ENCODE peak calls at places on chromosomes 6 and 20, in four cellular contexts. One of them, this sample, is unnamed. For H3K27me3, the result is how much of the 10 kb centered on the place peaks cover.

GRCh38 chr6:88982720-88983119 is 19.3 kb upstream of the RNGTT start:
- DNase-seq in hepatocyte: peak
- DNase-seq in A673: peak
- DNase-seq in GM23248: peak
- DNase-seq in this sample: peak

GRCh38 chr6:143949535-143949934 is 58.5 kb downstream of the PLAGL1 start:
- DNase-seq in hepatocyte: no peak
- DNase-seq in A673: no peak
- DNase-seq in GM23248: no peak
- DNase-seq in this sample: no peak

GRCh38 chr20:52410182-52410647 is 218.6 kb upstream of the ZFP64 start:
- DNase-seq in hepatocyte: peak
- DNase-seq in A673: no peak
- DNase-seq in GM23248: peak
- DNase-seq in this sample: no peak

GRCh38 chr6:82909551-82909950 is 156.1 kb downstream of the UBE3D start:
- DNase-seq in hepatocyte: no peak
- DNase-seq in A673: no peak
- DNase-seq in GM23248: peak
- DNase-seq in this sample: no peak

GRCh38 chr20:53939554-53940355 is 130.6 kb downstream of the BCAS1 start:
- DNase-seq in hepatocyte: peak
- DNase-seq in A673: peak
- DNase-seq in GM23248: peak
- DNase-seq in this sample: peak

GRCh38 chr6:74597266-74597665 is 608.6 kb downstream of the COL12A1 start:
- DNase-seq in GM23248: peak
- DNase-seq in A673: peak
- DNase-seq in hepatocyte: no peak
- DNase-seq in this sample: no peak

GRCh38 chr20:37343212-37343993 is 2.5 kb upstream of the SRC start:
- DNase-seq in A673: no peak
- DNase-seq in hepatocyte: no peak
- DNase-seq in GM23248: no peak
- DNase-seq in this sample: no peak

GRCh38 chr20:24662756-24663399 is 193.4 kb downstream of the SYNDIG1 start:
- DNase-seq in GM23248: peak
- DNase-seq in hepatocyte: no peak
- DNase-seq in A673: no peak
- DNase-seq in this sample: no peak

GRCh38 chr6:147017153-147017552 is 187.1 kb upstream of the STXBP5 start:
- DNase-seq in A673: no peak
- DNase-seq in hepatocyte: no peak
- DNase-seq in GM23248: no peak
- DNase-seq in this sample: no peak

GRCh38 chr6:110681543-110682459 is 133.5 kb downstream of the CDK19 start:
- DNase-seq in hepatocyte: peak
- DNase-seq in GM23248: peak
- DNase-seq in A673: no peak
- DNase-seq in this sample: no peak

GRCh38 chr20:35663813-35664543 is 722 bp downstream of the CPNE1 start:
- DNase-seq in GM23248: peak
- DNase-seq in A673: peak
- DNase-seq in hepatocyte: peak
- DNase-seq in this sample: peak

GRCh38 chr6:24692851-24693592 is 25.9 kb downstream of the C6orf62 start:
- DNase-seq in A673: no peak
- DNase-seq in hepatocyte: no peak
- DNase-seq in GM23248: no peak
- DNase-seq in this sample: no peak

GRCh38 chr6:41818271-41819054 is 31.0 kb downstream of the TOMM6 start:
- DNase-seq in hepatocyte: no peak
- DNase-seq in A673: peak
- DNase-seq in GM23248: peak
- DNase-seq in this sample: no peak

GRCh38 chr6:133241901-133242760 is 974 bp downstream of the EYA4 start:
- DNase-seq in hepatocyte: peak
- DNase-seq in A673: peak
- DNase-seq in GM23248: peak
- DNase-seq in this sample: peak

GRCh38 chr6:170459451-170459850 is 93.7 kb downstream of the PSMB1 start:
- DNase-seq in A673: no peak
- DNase-seq in GM23248: peak
- DNase-seq in hepatocyte: no peak
- DNase-seq in this sample: peak

GRCh38 chr6:9875605-9876353 is 539.1 kb downstream of the TFAP2A start:
- DNase-seq in GM23248: peak
- DNase-seq in hepatocyte: peak
- DNase-seq in A673: no peak
- DNase-seq in this sample: no peak

GRCh38 chr20:64238851-64239387 is 16.6 kb upstream of the PCMTD2 start:
- DNase-seq in A673: no peak
- DNase-seq in hepatocyte: no peak
- DNase-seq in GM23248: no peak
- DNase-seq in this sample: no peak

GRCh38 chr20:10185741-10186558 is 32.7 kb upstream of the SNAP25 start:
- DNase-seq in GM23248: no peak
- DNase-seq in hepatocyte: peak
- DNase-seq in A673: no peak
- DNase-seq in this sample: peak

GRCh38 chr20:35773154-35773751 is 1.4 kb downstream of the PHF20 start:
- DNase-seq in GM23248: peak
- DNase-seq in hepatocyte: peak
- DNase-seq in A673: no peak
- DNase-seq in this sample: no peak

GRCh38 chr6:100593522-100593921 is 128.8 kb upstream of the SIM1 start:
- DNase-seq in hepatocyte: no peak
- DNase-seq in A673: peak
- DNase-seq in GM23248: no peak
- DNase-seq in this sample: no peak

GRCh38 chr6:166197361-166197760 is 29.7 kb upstream of the TBXT start:
- DNase-seq in A673: no peak
- DNase-seq in hepatocyte: no peak
- DNase-seq in GM23248: no peak
- DNase-seq in this sample: peak

GRCh38 chr6:75747985-75748742 is 875 bp upstream of the MYO6 start:
- DNase-seq in A673: no peak
- DNase-seq in GM23248: no peak
- DNase-seq in hepatocyte: no peak
- DNase-seq in this sample: no peak

GRCh38 chr6:168045141-168045691 is 33.8 kb downstream of the FRMD1 start:
- DNase-seq in A673: no peak
- DNase-seq in GM23248: no peak
- DNase-seq in hepatocyte: no peak
- DNase-seq in this sample: no peak

GRCh38 chr20:61260905-61261304 is 8.8 kb downstream of the CDH4 start:
- DNase-seq in hepatocyte: no peak
- DNase-seq in GM23248: no peak
- DNase-seq in A673: no peak
- DNase-seq in this sample: no peak

GRCh38 chr6:123393333-123393732 is 243.4 kb downstream of the TRDN start:
- DNase-seq in GM23248: peak
- DNase-seq in hepatocyte: peak
- DNase-seq in A673: peak
- DNase-seq in this sample: no peak

GRCh38 chr6:75870389-75870788 is 121.3 kb downstream of the MYO6 start:
- DNase-seq in GM23248: no peak
- DNase-seq in A673: no peak
- DNase-seq in hepatocyte: no peak
- DNase-seq in this sample: no peak

GRCh38 chr6:15364401-15365037 is 118.7 kb downstream of the JARID2 start:
- DNase-seq in A673: peak
- DNase-seq in GM23248: no peak
- DNase-seq in hepatocyte: no peak
- DNase-seq in this sample: no peak

GRCh38 chr6:125818659-125819297 is 28.0 kb downstream of the NCOA7 start:
- DNase-seq in GM23248: peak
- DNase-seq in hepatocyte: peak
- DNase-seq in A673: no peak
- DNase-seq in this sample: no peak

GRCh38 chr6:113989675-113990074 is 18.7 kb upstream of the HDAC2 start:
- DNase-seq in A673: no peak
- DNase-seq in GM23248: peak
- DNase-seq in hepatocyte: no peak
- DNase-seq in this sample: no peak

GRCh38 chr6:43428874-43429273 is 1.5 kb downstream of the ABCC10 start:
- DNase-seq in GM23248: peak
- DNase-seq in A673: no peak
- DNase-seq in hepatocyte: no peak
- DNase-seq in this sample: no peak

GRCh38 chr6:90691823-90692222 is 105.0 kb upstream of the MAP3K7 start:
- DNase-seq in A673: no peak
- DNase-seq in hepatocyte: no peak
- DNase-seq in GM23248: no peak
- DNase-seq in this sample: no peak

GRCh38 chr6:15132854-15133670 is 112.8 kb upstream of the JARID2 start:
- DNase-seq in GM23248: peak
- DNase-seq in hepatocyte: peak
- DNase-seq in A673: peak
- DNase-seq in this sample: peak

GRCh38 chr6:344816-345340 is 46.7 kb upstream of the IRF4 start:
- DNase-seq in A673: no peak
- DNase-seq in GM23248: no peak
- DNase-seq in hepatocyte: no peak
- DNase-seq in this sample: no peak

GRCh38 chr6:166007349-166008263 is 160.0 kb downstream of the TBXT start:
- DNase-seq in A673: peak
- DNase-seq in hepatocyte: peak
- DNase-seq in GM23248: peak
- DNase-seq in this sample: peak

GRCh38 chr6:158737710-158738615 is 81.2 kb downstream of the EZR start:
- DNase-seq in A673: no peak
- DNase-seq in GM23248: peak
- DNase-seq in hepatocyte: no peak
- DNase-seq in this sample: peak

GRCh38 chr20:50834599-50835005 is 39.7 kb downstream of the BCAS4 start:
- DNase-seq in GM23248: peak
- DNase-seq in hepatocyte: no peak
- DNase-seq in A673: peak
- DNase-seq in this sample: peak

DNA sequence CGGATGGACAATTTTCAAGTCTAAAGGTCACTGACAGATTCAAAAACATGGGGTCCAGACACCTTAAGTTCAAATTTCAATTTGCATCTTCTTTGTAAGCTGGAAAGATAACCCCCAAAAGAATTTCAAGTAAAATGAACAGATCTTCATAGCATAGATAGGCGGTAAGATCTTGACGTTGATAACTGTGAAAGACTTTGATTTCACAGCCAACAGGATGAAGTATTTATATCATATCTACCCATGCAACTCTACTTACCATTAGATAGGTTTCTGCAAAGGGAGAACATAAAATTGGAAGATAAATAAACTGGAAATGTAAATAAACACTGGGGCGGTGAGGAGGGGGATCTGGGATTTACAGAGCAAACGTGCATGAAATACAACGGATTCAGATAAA is 137.8 kb downstream of the IPCEF1 start:
- DNase-seq in GM23248: no peak
- DNase-seq in hepatocyte: no peak
- DNase-seq in A673: no peak
- DNase-seq in this sample: no peak
- H3K4me3 ChIP-seq in GM23248: no peak
- H3K4me3 ChIP-seq in hepatocyte: no peak
- H3K4me3 ChIP-seq in A673: no peak
- H3K4me3 ChIP-seq in this sample: no peak

GRCh38 chr6:27759930-27760329 is 152.3 kb downstream of the OR2B2 start:
- DNase-seq in GM23248: no peak
- DNase-seq in A673: no peak
- DNase-seq in hepatocyte: no peak
- DNase-seq in this sample: no peak
- H3K27me3 ChIP-seq in GM23248: under half
- H3K27me3 ChIP-seq in A673: under half
- H3K27me3 ChIP-seq in hepatocyte: under half
- H3K27me3 ChIP-seq in this sample: under half

GRCh38 chr20:19543114-19543513 is 214.9 kb upstream of the RIN2 start:
- DNase-seq in A673: peak
- DNase-seq in hepatocyte: no peak
- DNase-seq in GM23248: no peak
- DNase-seq in this sample: no peak
- H3K4me3 ChIP-seq in A673: no peak
- H3K4me3 ChIP-seq in hepatocyte: no peak
- H3K4me3 ChIP-seq in GM23248: no peak
- H3K4me3 ChIP-seq in this sample: no peak

DNA sequence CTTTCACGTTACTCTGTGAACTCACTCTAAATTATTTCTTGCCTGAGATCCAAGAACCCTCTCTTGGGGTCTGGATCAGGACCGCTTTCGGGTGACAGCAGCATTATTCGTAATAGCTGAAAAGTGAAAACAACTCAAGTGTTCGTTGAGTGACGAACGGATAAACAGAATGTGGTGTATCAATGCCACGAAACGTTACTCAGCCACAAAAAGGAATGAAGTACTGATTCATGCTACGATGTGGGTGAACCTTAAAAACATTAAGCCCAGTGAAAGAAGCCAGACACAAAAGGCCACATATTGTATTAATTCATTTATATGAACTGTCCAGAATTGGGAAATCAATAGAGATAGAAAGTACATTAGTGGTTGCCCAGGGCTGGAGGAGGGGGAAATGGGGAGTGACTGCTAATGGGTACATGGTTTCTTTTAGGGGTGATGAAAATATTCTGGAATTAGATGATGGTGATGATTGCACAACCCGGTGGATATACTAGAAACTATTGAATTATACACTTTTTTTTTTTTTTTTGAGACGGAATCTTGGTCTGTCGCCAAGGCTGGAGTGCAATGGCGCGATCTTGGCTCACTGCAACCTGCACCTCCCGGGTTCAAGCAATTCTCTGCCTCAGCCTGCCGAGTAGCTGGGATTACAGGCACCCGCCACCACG is 8.4 kb downstream of the PTGIS start:
- DNase-seq in GM23248: peak
- DNase-seq in A673: no peak
- DNase-seq in hepatocyte: no peak
- DNase-seq in this sample: peak
- H3K27me3 ChIP-seq in GM23248: under half
- H3K27me3 ChIP-seq in A673: under half
- H3K27me3 ChIP-seq in hepatocyte: under half
- H3K27me3 ChIP-seq in this sample: under half

GRCh38 chr6:38168699-38169098 is 349.2 kb downstream of the ZFAND3 start:
- DNase-seq in hepatocyte: no peak
- DNase-seq in A673: no peak
- DNase-seq in GM23248: no peak
- DNase-seq in this sample: no peak
- H3K4me3 ChIP-seq in hepatocyte: no peak
- H3K4me3 ChIP-seq in A673: no peak
- H3K4me3 ChIP-seq in GM23248: no peak
- H3K4me3 ChIP-seq in this sample: no peak

DNA sequence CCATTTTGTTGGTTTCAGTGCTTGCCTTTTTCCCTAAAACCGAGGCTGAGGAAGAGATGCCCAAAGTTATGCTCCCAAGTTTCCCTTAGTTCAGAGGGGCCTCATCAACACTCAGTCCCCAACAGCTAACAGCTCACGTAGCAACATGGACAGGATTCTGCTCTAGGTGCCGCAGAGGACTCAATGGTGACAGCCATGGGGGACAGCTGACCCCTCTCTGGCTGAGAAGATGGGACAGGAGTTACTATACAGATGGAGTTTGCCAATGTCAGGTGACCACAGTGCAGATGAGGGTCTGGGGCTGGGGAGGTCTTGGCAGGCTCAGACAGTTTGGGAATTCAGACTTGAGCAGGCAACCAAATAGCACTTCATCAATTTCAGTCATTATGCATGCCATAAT is 67.3 kb downstream of the NPEPL1 start:
- DNase-seq in A673: no peak
- DNase-seq in hepatocyte: no peak
- DNase-seq in GM23248: no peak
- DNase-seq in this sample: no peak
- H3K27me3 ChIP-seq in A673: half or more
- H3K27me3 ChIP-seq in hepatocyte: under half
- H3K27me3 ChIP-seq in GM23248: half or more
- H3K27me3 ChIP-seq in this sample: under half

This sample was measured in MG63.